ENCODE peak calls at places on chromosomes 5 and 9, in seven cellular contexts. Z is astrocyte, V is GM23248, U is neural progenitor cell, S is GM12878, C is HCT116, E is MM.1S. O is an unnamed sample. For H3K79me2 and H3K4me1, the result is how much of the 10 kb centered on the place peaks cover.

GRCh38 chr5:127988149-127988755 is 95.3 kb upstream of the SLC12A2 start:
- DNase-seq in U (no peak), S (no peak), E (no peak), Z (peak), V (peak), C (peak), O (peak)

GRCh38 chr9:115121140-115121710 is 3.3 kb upstream of the TNC start:
- DNase-seq in C (no peak), S (no peak), E (peak), Z (peak), U (no peak), V (peak), O (peak)

GRCh38 chr9:83976372-83976771 is 3.6 kb downstream of the HNRNPK start:
- DNase-seq in S (no peak), V (no peak), U (no peak), E (no peak), Z (no peak), C (no peak), O (no peak)

GRCh38 chr5:176620333-176620981 is 9.9 kb downstream of the SNCB start:
- DNase-seq in E (no peak), U (no peak), Z (no peak), C (no peak), S (no peak), V (peak), O (no peak)

GRCh38 chr5:24691073-24691472 is 46.3 kb upstream of the CDH10 start:
- DNase-seq in S (no peak), U (no peak), V (no peak), C (no peak), Z (no peak), E (no peak), O (no peak)

GRCh38 chr5:74851026-74851425 is 15.2 kb downstream of the FAM169A start:
- DNase-seq in S (no peak), C (no peak), Z (no peak), E (no peak), V (no peak), U (no peak), O (no peak)

GRCh38 chr9:36318212-36318802 is 60.1 kb upstream of the GNE start:
- DNase-seq in S (no peak), Z (no peak), E (no peak), C (no peak), V (no peak), U (no peak), O (no peak)

GRCh38 chr5:125140855-125141254 is 394.4 kb upstream of the ZNF608 start:
- DNase-seq in U (peak), C (no peak), Z (peak), S (no peak), E (no peak), V (peak), O (no peak)

GRCh38 chr5:174097486-174098185 is 52.1 kb downstream of the NSG2 start:
- DNase-seq in S (no peak), C (no peak), U (no peak), E (no peak), V (peak), Z (peak), O (no peak)

GRCh38 chr5:145246961-145247744 is 588.0 kb downstream of the PRELID2 start:
- DNase-seq in S (no peak), U (no peak), V (peak), Z (no peak), E (no peak), C (no peak), O (peak)

GRCh38 chr5:104088876-104089778 is 526.5 kb upstream of the NUDT12 start:
- DNase-seq in S (peak), C (peak), U (no peak), Z (peak), V (no peak), E (no peak), O (no peak)

GRCh38 chr5:110105692-110106091 is 416.0 kb downstream of the MAN2A1 start:
- DNase-seq in S (no peak), C (no peak), V (peak), Z (peak), E (no peak), U (no peak), O (no peak)

GRCh38 chr5:98402130-98402529 is 371.3 kb upstream of the RGMB start:
- DNase-seq in Z (no peak), V (peak), C (no peak), E (no peak), S (no peak), U (no peak), O (no peak)

GRCh38 chr9:130106860-130107848 is 53.4 kb downstream of the GPR107 start:
- DNase-seq in C (peak), V (peak), S (no peak), U (peak), Z (peak), E (peak), O (no peak)

GRCh38 chr9:16637938-16638337 is 232.5 kb downstream of the BNC2 start:
- DNase-seq in C (no peak), S (no peak), U (no peak), E (no peak), V (no peak), Z (peak), O (no peak)

GRCh38 chr5:76701298-76701697 is 14.6 kb upstream of the F2R start:
- DNase-seq in V (peak), Z (peak), C (no peak), E (no peak), S (no peak), U (no peak), O (no peak)

GRCh38 chr5:39780341-39780740 is 355.6 kb upstream of the DAB2 start:
- DNase-seq in U (peak), E (no peak), C (no peak), Z (peak), S (no peak), V (peak), O (no peak)

GRCh38 chr9:134349941-134350340 is 23.7 kb downstream of the RXRA start:
- DNase-seq in V (no peak), S (no peak), Z (no peak), C (no peak), U (no peak), E (no peak), O (no peak)
- H3K79me2 ChIP-seq in V (half or more), S (under half), Z (half or more), C (half or more), U (half or more), E (under half), O (half or more)

GRCh38 chr5:67011422-67011821 is 185.2 kb downstream of the CD180 start:
- DNase-seq in E (no peak), S (no peak), U (no peak), V (no peak), Z (no peak), C (no peak), O (no peak)

GRCh38 chr5:67013719-67014118 is 182.9 kb downstream of the CD180 start:
- DNase-seq in Z (peak), C (no peak), V (no peak), U (no peak), S (no peak), E (no peak), O (no peak)

GRCh38 chr5:67014191-67014590 is 182.4 kb downstream of the CD180 start:
- DNase-seq in S (no peak), Z (no peak), V (no peak), C (no peak), E (no peak), U (no peak), O (no peak)

GRCh38 chr5:67010684-67011409 is 185.8 kb downstream of the CD180 start:
- DNase-seq in V (peak), U (no peak), S (no peak), C (no peak), Z (peak), E (no peak), O (peak)

DNA sequence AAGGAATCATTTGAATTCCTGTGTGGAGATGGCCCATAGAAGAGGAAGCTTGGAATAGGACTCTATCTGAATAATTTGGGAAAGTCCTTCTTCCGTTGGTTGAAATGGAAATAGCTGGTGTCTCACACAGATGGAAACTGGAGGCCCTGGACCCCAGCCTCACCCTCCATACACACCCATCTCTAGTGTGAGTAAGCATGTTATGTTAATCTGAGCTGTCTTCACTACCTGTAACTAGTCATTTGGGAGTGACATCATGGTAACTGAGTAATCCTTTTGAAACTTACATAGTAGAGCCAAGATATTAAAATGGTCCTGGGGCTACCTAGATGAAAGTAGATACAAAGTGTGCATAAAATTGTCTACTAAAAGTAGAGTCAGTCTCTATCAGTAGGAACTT is 184.4 kb downstream of the CD180 start:
- DNase-seq in U (no peak), V (peak), S (no peak), C (no peak), E (no peak), Z (peak), O (peak)
- H3K4me1 ChIP-seq in U (under half), V (under half), S (under half), C (under half), E (under half), Z (half or more), O (half or more)

GRCh38 chr9:14212116-14212515 is 101.8 kb downstream of the NFIB start:
- DNase-seq in Z (peak), S (no peak), E (no peak), U (no peak), V (peak), C (no peak), O (no peak)
- H3K79me2 ChIP-seq in Z (half or more), S (under half), E (under half), U (under half), V (under half), C (under half), O (half or more)

GRCh38 chr5:61600945-61601491 is 269.0 kb downstream of the ZSWIM6 start:
- DNase-seq in S (no peak), E (no peak), U (no peak), C (no peak), V (no peak), Z (peak), O (no peak)
- H3K4me1 ChIP-seq in S (under half), E (under half), U (under half), C (under half), V (under half), Z (under half), O (under half)

GRCh38 chr9:4833781-4834560 is 41.2 kb downstream of the RCL1 start:
- DNase-seq in E (no peak), S (no peak), V (peak), C (no peak), Z (peak), U (no peak), O (no peak)
- H3K79me2 ChIP-seq in E (half or more), S (under half), V (under half), C (half or more), Z (under half), U (under half), O (under half)

DNA sequence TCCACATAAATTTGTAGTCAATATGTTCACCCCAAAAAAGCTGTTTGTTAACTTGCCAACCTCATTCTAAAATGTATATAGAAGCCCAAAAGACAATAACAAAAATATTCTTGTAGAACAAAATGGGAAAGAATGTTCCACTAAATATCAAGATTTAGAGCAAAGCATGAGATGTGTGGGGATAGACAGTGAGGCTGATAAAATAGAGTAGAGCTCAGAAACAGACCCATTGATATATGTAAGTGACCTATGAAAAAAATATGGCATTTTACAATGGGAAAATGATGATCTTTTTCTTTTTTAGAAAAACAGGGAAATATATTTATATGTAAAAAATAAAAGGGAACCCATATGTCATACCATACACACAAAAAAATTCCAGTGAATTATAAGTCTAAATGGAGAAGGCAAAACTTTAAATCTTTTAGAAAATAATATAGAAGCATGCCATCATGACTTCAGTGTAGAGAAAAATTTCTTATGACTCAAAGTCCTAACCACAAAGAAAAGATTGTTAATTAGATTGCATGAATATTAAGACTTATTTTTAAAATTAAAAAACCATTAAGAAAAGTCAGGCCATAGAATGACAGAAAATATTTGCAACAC is 6.6 kb upstream of the IFNB1 start:
- DNase-seq in V (no peak), U (no peak), C (no peak), S (no peak), E (no peak), Z (no peak), O (no peak)
- H3K4me1 ChIP-seq in V (under half), U (under half), C (under half), S (under half), E (under half), Z (under half), O (under half)

GRCh38 chr9:121714075-121714705 is 62.8 kb downstream of the DAB2IP start:
- DNase-seq in V (no peak), Z (no peak), E (no peak), U (no peak), C (no peak), S (no peak), O (peak)
- H3K79me2 ChIP-seq in V (half or more), Z (half or more), E (under half), U (half or more), C (under half), S (under half), O (under half)

O was measured in PC-9.